ENCODE peak calls at places on chromosomes 6 and 20, in eight cellular contexts. P, S, G, H, C, A, V and O are unnamed samples.

GRCh38 chr6:125827788-125828313 is 37.1 kb downstream of the NCOA7 start:
- DNase-seq in P (no peak), C (no peak), H (no peak), G (no peak), A (no peak), V (no peak), S (no peak), O (no peak)

GRCh38 chr20:53050338-53050737 is 78.2 kb downstream of the TSHZ2 start:
- DNase-seq in C (no peak), S (no peak), G (no peak), V (no peak), A (no peak), H (no peak), P (no peak), O (no peak)

GRCh38 chr6:33781105-33781975 is 7.6 kb downstream of the LEMD2 start:
- DNase-seq in P (no peak), V (peak), A (no peak), G (no peak), C (no peak), H (peak), S (no peak), O (peak)

GRCh38 chr6:56483929-56484328 is 158.8 kb downstream of the DST start:
- DNase-seq in C (no peak), H (peak), P (no peak), G (no peak), S (no peak), V (no peak), A (peak), O (no peak)

GRCh38 chr6:80437186-80437585 is 330.7 kb downstream of the BCKDHB start:
- DNase-seq in P (no peak), C (no peak), V (no peak), S (no peak), G (no peak), H (no peak), A (no peak), O (no peak)

GRCh38 chr20:32580194-32580593 is 4.9 kb downstream of the NOL4L start:
- DNase-seq in P (no peak), C (no peak), V (no peak), G (no peak), A (no peak), H (no peak), S (no peak), O (no peak)

GRCh38 chr6:105767541-105767940 is 318.6 kb upstream of the PRDM1 start:
- DNase-seq in P (no peak), G (no peak), S (no peak), C (no peak), H (no peak), V (no peak), A (no peak), O (no peak)

GRCh38 chr6:50816947-50817637 is 1.6 kb upstream of the TFAP2B start:
- DNase-seq in A (no peak), G (no peak), H (no peak), P (no peak), S (no peak), V (no peak), C (no peak), O (no peak)

GRCh38 chr20:63128367-63128766 is 87.6 kb downstream of the YTHDF1 start:
- DNase-seq in P (peak), H (no peak), S (peak), V (no peak), A (no peak), G (peak), C (no peak), O (no peak)

GRCh38 chr20:32510601-32511357 is 74.4 kb downstream of the NOL4L start:
- DNase-seq in A (no peak), S (no peak), G (no peak), C (peak), V (no peak), P (no peak), H (no peak), O (no peak)

GRCh38 chr6:38508894-38509293 is 130.8 kb downstream of the BTBD9 start:
- DNase-seq in V (no peak), H (peak), A (peak), P (no peak), C (peak), S (no peak), G (no peak), O (no peak)

GRCh38 chr6:34152042-34152524 is 6.2 kb upstream of the GRM4 start:
- DNase-seq in V (no peak), A (no peak), C (no peak), G (peak), P (peak), H (no peak), S (no peak), O (no peak)

GRCh38 chr6:124260337-124260736 is 456.7 kb downstream of the NKAIN2 start:
- DNase-seq in P (no peak), C (no peak), G (no peak), S (no peak), V (no peak), H (no peak), A (no peak), O (no peak)

GRCh38 chr6:37324131-37325033 is 29.4 kb upstream of the RNF8 start:
- DNase-seq in V (no peak), A (no peak), S (no peak), G (no peak), P (no peak), C (no peak), H (no peak), O (no peak)

GRCh38 chr20:49593441-49594142 is 25.7 kb upstream of the PTGIS start:
- DNase-seq in A (no peak), P (no peak), S (no peak), C (no peak), G (no peak), V (no peak), H (no peak), O (no peak)

GRCh38 chr20:38260378-38261053 is at the start of gene KIAA1755:
- DNase-seq in S (no peak), V (no peak), C (peak), P (peak), H (no peak), G (no peak), A (no peak), O (no peak)

GRCh38 chr6:108452725-108453195 is 108.0 kb upstream of the FOXO3 start:
- DNase-seq in H (peak), C (no peak), A (no peak), V (no peak), S (no peak), G (no peak), P (no peak), O (no peak)

GRCh38 chr6:159726196-159726917 is 949 bp upstream of the WTAP start:
- DNase-seq in A (no peak), V (no peak), P (no peak), C (no peak), G (no peak), S (no peak), H (no peak), O (no peak)

GRCh38 chr6:63307581-63308246 is 12.1 kb downstream of the LGSN start:
- DNase-seq in V (peak), H (peak), P (no peak), A (peak), S (no peak), G (no peak), C (peak), O (peak)

GRCh38 chr6:11766589-11767450 is 11.8 kb downstream of the ADTRP start:
- DNase-seq in V (peak), P (no peak), H (peak), C (peak), A (peak), S (no peak), G (no peak), O (peak)

GRCh38 chr6:100464162-100464851 is 414 bp downstream of the SIM1 start:
- DNase-seq in S (no peak), V (no peak), C (no peak), G (no peak), A (no peak), P (no peak), H (no peak), O (no peak)

GRCh38 chr6:15776458-15776980 is 113.7 kb upstream of the DTNBP1 start:
- DNase-seq in H (no peak), S (no peak), V (no peak), A (no peak), C (no peak), G (no peak), P (no peak), O (no peak)

GRCh38 chr6:30060634-30060981 is 457 bp upstream of the POLR1H start:
- DNase-seq in P (peak), S (peak), H (peak), G (peak), V (no peak), A (no peak), C (no peak), O (no peak)

GRCh38 chr6:72410769-72411168 is 211.1 kb upstream of the KCNQ5 start:
- DNase-seq in P (no peak), V (no peak), H (no peak), A (no peak), S (no peak), G (no peak), C (no peak), O (no peak)

GRCh38 chr6:30340589-30341054 is 4.3 kb upstream of the RPP21 start:
- DNase-seq in P (no peak), H (no peak), C (no peak), A (no peak), S (no peak), G (no peak), V (no peak), O (no peak)

GRCh38 chr6:79699606-79700005 is 68.5 kb downstream of the SH3BGRL2 start:
- DNase-seq in P (no peak), C (no peak), H (no peak), V (no peak), A (no peak), G (no peak), S (no peak), O (no peak)

GRCh38 chr6:150719861-150720260 is 120.2 kb downstream of the PLEKHG1 start:
- DNase-seq in A (no peak), G (no peak), S (no peak), C (no peak), H (no peak), P (no peak), V (no peak), O (no peak)

GRCh38 chr20:2246081-2246491 is 49.7 kb upstream of the TGM3 start:
- DNase-seq in S (no peak), A (no peak), H (no peak), C (no peak), V (no peak), G (no peak), P (no peak), O (no peak)

GRCh38 chr6:104955927-104956662 is 812 bp upstream of the LIN28B start:
- DNase-seq in A (no peak), H (no peak), V (no peak), S (no peak), C (peak), G (no peak), P (no peak), O (no peak)

GRCh38 chr6:26152226-26153101 is 65.2 kb downstream of the HFE start:
- DNase-seq in H (no peak), C (peak), V (no peak), P (no peak), A (no peak), G (no peak), S (no peak), O (no peak)

GRCh38 chr6:167806061-167806700 is 20.5 kb upstream of the AFDN start:
- DNase-seq in G (no peak), C (peak), P (no peak), A (no peak), H (no peak), V (no peak), S (no peak), O (no peak)

GRCh38 chr20:47950103-47950502 is 164.8 kb upstream of the SULF2 start:
- DNase-seq in V (peak), C (no peak), G (no peak), S (no peak), P (no peak), A (no peak), H (peak), O (peak)
- TF ChIP-seq CTCF in V (peak), C (no peak), G (no peak), S (no peak), P (no peak), A (no peak), H (no peak), O (no peak)

GRCh38 chr20:47198996-47199552 is 157.4 kb downstream of the ZMYND8 start:
- DNase-seq in A (no peak), G (no peak), C (no peak), S (no peak), H (no peak), P (no peak), V (no peak), O (no peak)

GRCh38 chr20:47191074-47191673 is 165.3 kb downstream of the ZMYND8 start:
- DNase-seq in A (no peak), P (no peak), H (no peak), G (no peak), S (no peak), C (no peak), V (no peak), O (no peak)

GRCh38 chr20:47196091-47197081 is 160.1 kb downstream of the ZMYND8 start:
- DNase-seq in G (peak), C (peak), P (peak), A (no peak), S (peak), H (peak), V (no peak), O (no peak)

GRCh38 chr20:47198254-47198671 is 158.2 kb downstream of the ZMYND8 start:
- DNase-seq in S (no peak), A (no peak), P (no peak), V (no peak), H (no peak), G (no peak), C (no peak), O (no peak)

DNA sequence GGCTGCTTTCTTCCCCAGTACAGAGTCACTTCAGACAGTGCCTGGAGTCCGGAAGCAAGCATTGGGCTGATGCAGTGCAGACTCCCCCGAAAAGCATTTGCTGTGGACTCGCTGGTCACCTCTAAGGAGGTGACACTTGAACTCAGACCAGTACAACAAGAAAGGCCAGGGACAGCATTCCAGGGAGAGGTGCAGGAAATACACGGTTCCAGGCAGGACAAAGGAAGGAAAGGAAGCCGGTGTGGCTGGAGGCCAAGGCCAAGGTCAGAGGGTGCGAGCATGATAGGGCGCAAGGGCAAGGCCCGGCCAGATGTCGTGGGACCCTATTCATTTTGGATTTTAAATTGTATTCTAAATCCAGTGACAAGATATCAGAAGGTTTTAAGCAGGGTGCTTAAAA is 160.9 kb downstream of the ZMYND8 start:
- DNase-seq in C (no peak), H (no peak), P (no peak), S (no peak), G (no peak), A (no peak), V (no peak), O (no peak)
- H3K4me3 ChIP-seq in C (no peak), H (no peak), P (no peak), S (no peak), G (no peak), A (no peak), V (no peak), O (no peak)

GRCh38 chr20:54470697-54471096 is 4.7 kb upstream of the DOK5 start:
- DNase-seq in G (no peak), P (no peak), S (no peak), A (no peak), V (no peak), H (no peak), C (no peak), O (no peak)
- TF ChIP-seq CTCF in G (no peak), P (no peak), S (no peak), A (no peak), V (no peak), H (no peak), C (no peak), O (no peak)

DNA sequence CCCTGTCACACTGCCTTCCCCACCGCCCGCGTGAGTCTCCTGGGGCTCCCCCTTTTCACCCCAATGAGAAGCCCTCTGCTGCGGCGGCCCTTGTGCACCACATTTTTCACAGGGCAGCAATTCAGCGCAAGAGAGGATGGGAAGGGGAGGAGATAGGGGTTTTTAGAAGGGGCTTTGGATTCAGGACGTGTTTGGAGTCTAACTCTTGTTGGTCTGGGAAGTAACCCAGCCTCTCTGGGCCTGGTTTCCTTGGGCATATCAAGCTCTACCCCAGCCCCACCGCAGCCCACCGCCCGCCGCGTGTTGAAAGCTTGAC is 663 bp upstream of the ARFGEF3 start:
- DNase-seq in H (no peak), G (no peak), V (no peak), P (no peak), S (no peak), C (no peak), A (no peak), O (no peak)
- H3K4me3 ChIP-seq in H (peak), G (peak), V (peak), P (peak), S (peak), C (peak), A (peak), O (peak)

DNA sequence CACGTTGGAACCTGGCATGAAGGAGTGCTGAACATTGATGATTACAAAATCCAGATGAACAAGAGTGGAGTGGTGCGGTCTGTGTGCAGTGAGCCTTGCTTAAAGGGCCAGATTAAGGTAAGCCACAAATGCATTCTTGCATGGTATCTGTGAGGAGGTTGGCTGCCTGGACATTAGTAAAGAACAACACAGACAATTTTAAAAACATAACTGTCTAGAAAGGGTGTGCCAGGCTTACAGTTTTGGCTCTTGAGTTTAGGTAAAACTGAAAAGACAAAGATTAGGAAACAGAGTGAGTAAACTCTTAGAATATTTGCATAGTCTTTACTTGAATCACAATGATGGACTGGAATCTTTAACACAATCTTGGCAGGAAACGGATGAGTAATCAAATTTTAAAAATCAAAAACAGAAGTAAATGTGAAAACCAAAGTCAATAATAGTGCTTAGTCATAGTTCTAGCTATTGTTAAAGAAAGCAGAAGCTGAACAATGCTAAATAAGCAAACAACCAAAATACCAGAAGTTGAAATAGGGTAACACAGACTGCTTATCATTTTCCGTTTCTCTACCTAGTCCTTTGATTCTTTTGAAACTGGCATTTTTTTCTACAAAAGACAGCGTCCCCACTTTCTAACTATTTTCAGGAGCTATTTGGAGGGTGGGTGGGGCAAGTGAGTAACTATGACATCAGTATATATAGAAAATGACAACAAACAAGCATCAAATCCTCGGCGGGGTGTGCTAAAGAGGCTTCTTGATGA is 185.9 kb upstream of the RAB32 start:
- DNase-seq in H (peak), A (no peak), P (no peak), S (no peak), G (no peak), C (no peak), V (peak), O (peak)
- TF ChIP-seq CTCF in H (no peak), A (no peak), P (no peak), S (no peak), G (no peak), C (no peak), V (no peak), O (no peak)